ENCODE peak calls at places on chromosomes 2 and 18, in four cellular contexts. One of them, this sample, is unnamed.
A peak's percentile ranks its signal among the peaks of the same experiment; 100 is the strongest.

GRCh38 chr18:53544926-53545325 is 679.5 kb downstream of the MBD2 start:
- DNase-seq in iPS DF 6.9: no peak
- DNase-seq in GM12878: no peak
- DNase-seq in spleen: no peak
- DNase-seq in this sample: no peak

GRCh38 chr2:215664847-215665525 is 229.1 kb upstream of the FN1 start:
- DNase-seq in iPS DF 6.9: no peak
- DNase-seq in GM12878: peak; percentile 63
- DNase-seq in spleen: no peak
- DNase-seq in this sample: no peak

GRCh38 chr2:24164416-24164973 is 10.4 kb upstream of the FAM228A start:
- DNase-seq in iPS DF 6.9: peak; percentile 20
- DNase-seq in GM12878: peak; percentile 21
- DNase-seq in spleen: no peak
- DNase-seq in this sample: peak; percentile 73

GRCh38 chr2:83112863-83113262 is 1346.2 kb downstream of the SUCLG1 start:
- DNase-seq in iPS DF 6.9: no peak
- DNase-seq in GM12878: no peak
- DNase-seq in spleen: no peak
- DNase-seq in this sample: no peak

GRCh38 chr18:45104071-45104440 is 423.4 kb downstream of the SETBP1 start:
- DNase-seq in iPS DF 6.9: no peak
- DNase-seq in GM12878: no peak
- DNase-seq in spleen: no peak
- DNase-seq in this sample: no peak

GRCh38 chr2:141137121-141137693 is 993.6 kb downstream of the LRP1B start:
- DNase-seq in iPS DF 6.9: no peak
- DNase-seq in GM12878: no peak
- DNase-seq in spleen: no peak
- DNase-seq in this sample: no peak

GRCh38 chr2:177604291-177605065 is 211.9 kb downstream of the AGPS start:
- DNase-seq in iPS DF 6.9: peak; percentile 45
- DNase-seq in GM12878: no peak
- DNase-seq in spleen: no peak
- DNase-seq in this sample: peak; percentile 71

GRCh38 chr2:104766683-104767082 is 87.2 kb upstream of the POU3F3 start:
- DNase-seq in iPS DF 6.9: no peak
- DNase-seq in GM12878: no peak
- DNase-seq in spleen: no peak
- DNase-seq in this sample: peak; percentile 65

GRCh38 chr18:10417679-10418078 is 36.8 kb upstream of the APCDD1 start:
- DNase-seq in iPS DF 6.9: no peak
- DNase-seq in GM12878: no peak
- DNase-seq in spleen: no peak
- DNase-seq in this sample: no peak

GRCh38 chr2:203786912-203787311 is 80.5 kb downstream of the CD28 start:
- DNase-seq in iPS DF 6.9: no peak
- DNase-seq in GM12878: no peak
- DNase-seq in spleen: no peak
- DNase-seq in this sample: no peak

GRCh38 chr2:26640331-26640745 is 828 bp downstream of the CIB4 start:
- DNase-seq in iPS DF 6.9: no peak
- DNase-seq in GM12878: no peak
- DNase-seq in spleen: peak; percentile 73
- DNase-seq in this sample: peak; percentile 72

GRCh38 chr2:71455741-71456569 is 2.6 kb downstream of the DYSF start:
- DNase-seq in iPS DF 6.9: no peak
- DNase-seq in GM12878: no peak
- DNase-seq in spleen: no peak
- DNase-seq in this sample: peak; percentile 77

GRCh38 chr18:58605027-58606020 is 23.6 kb downstream of the ALPK2 start:
- DNase-seq in iPS DF 6.9: no peak
- DNase-seq in GM12878: peak; percentile 45
- DNase-seq in spleen: no peak
- DNase-seq in this sample: peak; percentile 23

GRCh38 chr2:101442042-101442666 is 32.8 kb downstream of the RFX8 start:
- DNase-seq in iPS DF 6.9: no peak
- DNase-seq in GM12878: no peak
- DNase-seq in spleen: no peak
- DNase-seq in this sample: no peak

GRCh38 chr18:26568926-26569700 is 20.8 kb upstream of the KCTD1 start:
- DNase-seq in iPS DF 6.9: no peak
- DNase-seq in GM12878: no peak
- DNase-seq in spleen: no peak
- DNase-seq in this sample: no peak

GRCh38 chr2:29012211-29012681 is 31.1 kb downstream of the TOGARAM2 start:
- DNase-seq in iPS DF 6.9: no peak
- DNase-seq in GM12878: no peak
- DNase-seq in spleen: peak; percentile 87
- DNase-seq in this sample: no peak

GRCh38 chr2:236867441-236868260 is 218.0 kb upstream of the COPS8 start:
- DNase-seq in iPS DF 6.9: no peak
- DNase-seq in GM12878: no peak
- DNase-seq in spleen: no peak
- DNase-seq in this sample: peak; percentile 51

GRCh38 chr2:104901037-104901851 is 47.3 kb downstream of the POU3F3 start:
- DNase-seq in iPS DF 6.9: no peak
- DNase-seq in GM12878: no peak
- DNase-seq in spleen: no peak
- DNase-seq in this sample: peak; percentile 55

GRCh38 chr2:241157841-241158545 is 7.7 kb downstream of the PPP1R7 start:
- DNase-seq in iPS DF 6.9: no peak
- DNase-seq in GM12878: no peak
- DNase-seq in spleen: peak; percentile 48
- DNase-seq in this sample: no peak

GRCh38 chr2:217835931-217836881 is 166.6 kb downstream of the TNS1 start:
- DNase-seq in iPS DF 6.9: no peak
- DNase-seq in GM12878: no peak
- DNase-seq in spleen: no peak
- DNase-seq in this sample: peak; percentile 80

GRCh38 chr2:216216951-216217903 is 108.1 kb downstream of the XRCC5 start:
- DNase-seq in iPS DF 6.9: no peak
- DNase-seq in GM12878: no peak
- DNase-seq in spleen: peak; percentile 54
- DNase-seq in this sample: no peak

GRCh38 chr2:19070866-19071265 is 287.6 kb downstream of the OSR1 start:
- DNase-seq in iPS DF 6.9: no peak
- DNase-seq in GM12878: no peak
- DNase-seq in spleen: no peak
- DNase-seq in this sample: no peak

GRCh38 chr2:191910518-191910917 is 63.6 kb upstream of the CAVIN2 start:
- DNase-seq in iPS DF 6.9: no peak
- DNase-seq in GM12878: no peak
- DNase-seq in spleen: no peak
- DNase-seq in this sample: no peak

GRCh38 chr18:39909706-39910105 is 2045.3 kb upstream of the PIK3C3 start:
- DNase-seq in iPS DF 6.9: no peak
- DNase-seq in GM12878: no peak
- DNase-seq in spleen: no peak
- DNase-seq in this sample: no peak

GRCh38 chr18:31401156-31402025 is 24.8 kb downstream of the DSG4 start:
- DNase-seq in iPS DF 6.9: no peak
- DNase-seq in GM12878: no peak
- DNase-seq in spleen: no peak
- DNase-seq in this sample: no peak

GRCh38 chr18:9760641-9761040 is 52.5 kb downstream of the RAB31 start:
- DNase-seq in iPS DF 6.9: no peak
- DNase-seq in GM12878: no peak
- DNase-seq in spleen: no peak
- DNase-seq in this sample: peak; percentile 39

GRCh38 chr2:217972037-217972436 is 30.8 kb downstream of the TNS1 start:
- DNase-seq in iPS DF 6.9: no peak
- DNase-seq in GM12878: no peak
- DNase-seq in spleen: no peak
- DNase-seq in this sample: no peak

GRCh38 chr2:240635116-240635997 is 10.1 kb downstream of the GPR35 start:
- DNase-seq in iPS DF 6.9: no peak
- DNase-seq in GM12878: no peak
- DNase-seq in spleen: peak; percentile 32
- DNase-seq in this sample: no peak

GRCh38 chr2:230016844-230017243 is 51.9 kb downstream of the SLC16A14 start:
- DNase-seq in iPS DF 6.9: no peak
- DNase-seq in GM12878: no peak
- DNase-seq in spleen: no peak
- DNase-seq in this sample: no peak

GRCh38 chr2:169767243-169767888 is 31.3 kb upstream of the SSB start:
- DNase-seq in iPS DF 6.9: peak; percentile 31
- DNase-seq in GM12878: no peak
- DNase-seq in spleen: no peak
- DNase-seq in this sample: peak; percentile 78

GRCh38 chr18:500556-501405 is at the start of gene COLEC12:
- DNase-seq in iPS DF 6.9: no peak
- DNase-seq in GM12878: no peak
- DNase-seq in spleen: no peak
- DNase-seq in this sample: peak; percentile 74

GRCh38 chr2:196597531-196597930 is 42.0 kb upstream of the CCDC150 start:
- DNase-seq in iPS DF 6.9: no peak
- DNase-seq in GM12878: no peak
- DNase-seq in spleen: no peak
- DNase-seq in this sample: no peak

GRCh38 chr2:230209422-230210051 is 10.2 kb downstream of the SP110 start:
- DNase-seq in iPS DF 6.9: no peak
- DNase-seq in GM12878: no peak
- DNase-seq in spleen: no peak
- DNase-seq in this sample: no peak

GRCh38 chr2:9554841-9555337 is 741 bp downstream of the ADAM17 start:
- DNase-seq in iPS DF 6.9: no peak
- DNase-seq in GM12878: no peak
- DNase-seq in spleen: no peak
- DNase-seq in this sample: no peak

GRCh38 chr2:121052023-121052422 is 233.0 kb downstream of the TFCP2L1 start:
- DNase-seq in iPS DF 6.9: no peak
- DNase-seq in GM12878: no peak
- DNase-seq in spleen: no peak
- DNase-seq in this sample: no peak

GRCh38 chr2:138767101-138767500 is 13.1 kb downstream of the NXPH2 start:
- DNase-seq in iPS DF 6.9: no peak
- DNase-seq in GM12878: no peak
- DNase-seq in spleen: no peak
- DNase-seq in this sample: no peak

GRCh38 chr2:44880125-44880483 is 61.4 kb upstream of the SIX3 start:
- DNase-seq in iPS DF 6.9: no peak
- DNase-seq in GM12878: no peak
- DNase-seq in spleen: no peak
- DNase-seq in this sample: no peak

GRCh38 chr2:44884231-44884630 is 57.3 kb upstream of the SIX3 start:
- DNase-seq in iPS DF 6.9: no peak
- DNase-seq in GM12878: no peak
- DNase-seq in spleen: no peak
- DNase-seq in this sample: no peak

GRCh38 chr2:44879269-44880124 is 62.0 kb upstream of the SIX3 start:
- DNase-seq in iPS DF 6.9: no peak
- DNase-seq in GM12878: no peak
- DNase-seq in spleen: no peak
- DNase-seq in this sample: no peak

GRCh38 chr2:44883356-44883755 is 58.1 kb upstream of the SIX3 start:
- DNase-seq in iPS DF 6.9: no peak
- DNase-seq in GM12878: no peak
- DNase-seq in spleen: no peak
- DNase-seq in this sample: no peak

DNA sequence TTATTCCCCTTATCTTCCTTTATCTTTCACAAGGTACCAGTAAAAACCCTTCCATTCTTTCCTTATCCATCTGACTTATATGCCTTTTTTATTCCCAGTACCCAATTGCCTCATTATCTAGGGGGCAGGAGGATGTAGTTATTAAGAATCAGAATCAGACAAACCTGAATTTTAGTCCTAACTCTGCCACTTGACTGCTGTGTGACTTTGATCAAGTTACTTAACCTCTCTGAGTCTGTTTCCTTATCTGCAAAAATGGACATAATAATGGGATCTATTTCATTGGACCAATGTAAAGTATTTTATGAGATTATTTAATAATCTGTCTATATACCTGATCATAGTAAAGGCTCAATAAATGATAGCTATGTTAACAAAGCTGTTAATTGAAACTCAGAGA is 59.6 kb upstream of the SIX3 start:
- DNase-seq in iPS DF 6.9: no peak
- DNase-seq in GM12878: no peak
- DNase-seq in spleen: no peak
- DNase-seq in this sample: no peak
- H3K27me3 ChIP-seq in iPS DF 6.9: no peaks in the 10 kb centered on the region
- H3K27me3 ChIP-seq in GM12878: no peaks in the 10 kb centered on the region
- H3K27me3 ChIP-seq in spleen: no peaks in the 10 kb centered on the region
- H3K27me3 ChIP-seq in this sample: peaks cover 34% of the 10 kb centered on the region

GRCh38 chr2:218997730-218998129 is 4.5 kb upstream of the CRYBA2 start:
- DNase-seq in iPS DF 6.9: no peak
- DNase-seq in GM12878: no peak
- DNase-seq in spleen: no peak
- DNase-seq in this sample: no peak
- H3K27me3 ChIP-seq in iPS DF 6.9: peaks cover 93% of the 10 kb centered on the region
- H3K27me3 ChIP-seq in GM12878: peaks cover 21% of the 10 kb centered on the region
- H3K27me3 ChIP-seq in spleen: peaks cover 84% of the 10 kb centered on the region
- H3K27me3 ChIP-seq in this sample: peaks cover 33% of the 10 kb centered on the region

GRCh38 chr2:199462167-199462976 is 4.6 kb upstream of the SATB2 start:
- DNase-seq in iPS DF 6.9: no peak
- DNase-seq in GM12878: no peak
- DNase-seq in spleen: no peak
- DNase-seq in this sample: peak; percentile 81
- H3K27me3 ChIP-seq in iPS DF 6.9: peaks cover 40% of the 10 kb centered on the region
- H3K27me3 ChIP-seq in GM12878: peaks cover 18% of the 10 kb centered on the region
- H3K27me3 ChIP-seq in spleen: peaks cover 77% of the 10 kb centered on the region
- H3K27me3 ChIP-seq in this sample: peaks cover 85% of the 10 kb centered on the region

GRCh38 chr2:62038980-62039771 is 133.7 kb downstream of the COMMD1 start:
- DNase-seq in iPS DF 6.9: no peak
- DNase-seq in GM12878: peak; percentile 98
- DNase-seq in spleen: no peak
- DNase-seq in this sample: no peak

GRCh38 chr2:62036229-62036628 is 130.8 kb downstream of the COMMD1 start:
- DNase-seq in iPS DF 6.9: no peak
- DNase-seq in GM12878: no peak
- DNase-seq in spleen: no peak
- DNase-seq in this sample: no peak

GRCh38 chr2:62034715-62035114 is 129.2 kb downstream of the COMMD1 start:
- DNase-seq in iPS DF 6.9: no peak
- DNase-seq in GM12878: no peak
- DNase-seq in spleen: no peak
- DNase-seq in this sample: no peak

GRCh38 chr2:62032096-62032495 is 126.6 kb downstream of the COMMD1 start:
- DNase-seq in iPS DF 6.9: no peak
- DNase-seq in GM12878: no peak
- DNase-seq in spleen: no peak
- DNase-seq in this sample: no peak

GRCh38 chr2:62036761-62037250 is 131.3 kb downstream of the COMMD1 start:
- DNase-seq in iPS DF 6.9: no peak
- DNase-seq in GM12878: no peak
- DNase-seq in spleen: no peak
- DNase-seq in this sample: no peak
- H3K27me3 ChIP-seq in iPS DF 6.9: no peaks in the 10 kb centered on the region
- H3K27me3 ChIP-seq in GM12878: no peaks in the 10 kb centered on the region
- H3K27me3 ChIP-seq in spleen: no peaks in the 10 kb centered on the region
- H3K27me3 ChIP-seq in this sample: no peaks in the 10 kb centered on the region